ENCODE peak calls at places on chromosome 7, in four cellular contexts. E, W, G and V are unnamed samples.

GRCh38 chr7:50397320-50397970 is 52.7 kb downstream of the FIGNL1 start:
- DNase-seq in E (no peak), W (no peak), G (no peak), V (no peak)

GRCh38 chr7:22231141-22231540 is 125.8 kb downstream of the RAPGEF5 start:
- DNase-seq in E (no peak), W (no peak), G (no peak), V (no peak)

GRCh38 chr7:81685263-81685868 is 84.5 kb downstream of the HGF start:
- DNase-seq in E (no peak), W (no peak), G (no peak), V (peak; percentile 57)

GRCh38 chr7:88002617-88003016 is 68.6 kb downstream of the ADAM22 start:
- DNase-seq in E (no peak), W (no peak), G (no peak), V (no peak)

GRCh38 chr7:47713595-47713994 is 131.7 kb upstream of the TNS3 start:
- DNase-seq in E (no peak), W (no peak), G (no peak), V (no peak)

GRCh38 chr7:88835147-88835728 is 39.7 kb upstream of the TEX47 start:
- DNase-seq in E (peak; percentile 27), W (peak; percentile 37), G (peak; percentile 22), V (no peak)

GRCh38 chr7:64626083-64626469 is 39.9 kb upstream of the ZNF107 start:
- DNase-seq in E (no peak), W (no peak), G (no peak), V (no peak)

GRCh38 chr7:2913760-2914387 is 69.8 kb upstream of the GNA12 start:
- DNase-seq in E (no peak), W (no peak), G (no peak), V (no peak)

GRCh38 chr7:46908770-46909169 is 673.1 kb downstream of the TNS3 start:
- DNase-seq in E (no peak), W (no peak), G (no peak), V (peak; percentile 78)

GRCh38 chr7:129085148-129085547 is 30.2 kb upstream of the TNPO3 start:
- DNase-seq in E (no peak), W (no peak), G (no peak), V (no peak)

GRCh38 chr7:2936891-2937580 is 92.9 kb upstream of the GNA12 start:
- DNase-seq in E (no peak), W (no peak), G (no peak), V (no peak)

GRCh38 chr7:128827248-128827958 is 2.8 kb upstream of the FLNC start:
- DNase-seq in E (no peak), W (no peak), G (peak; percentile 67), V (peak; percentile 83)

GRCh38 chr7:159028456-159029401 is 115.9 kb downstream of the VIPR2 start:
- DNase-seq in E (no peak), W (no peak), G (no peak), V (no peak)

GRCh38 chr7:130998993-130999602 is 265.1 kb upstream of the KLF14 start:
- DNase-seq in E (peak; percentile 35), W (no peak), G (no peak), V (peak; percentile 64)

GRCh38 chr7:55016746-55017090 is 2.1 kb upstream of the EGFR start:
- DNase-seq in E (no peak), W (no peak), G (no peak), V (no peak)

GRCh38 chr7:23811540-23811939 is 101.5 kb downstream of the STK31 start:
- DNase-seq in E (peak; percentile 10), W (peak; percentile 17), G (peak; percentile 18), V (no peak)

GRCh38 chr7:26292768-26293560 is 1.3 kb downstream of the SNX10 start:
- DNase-seq in E (peak; percentile 42), W (no peak), G (no peak), V (no peak)

GRCh38 chr7:128777156-128778123 is 1.8 kb upstream of the OPN1SW start:
- DNase-seq in E (peak; percentile 45), W (no peak), G (no peak), V (peak; percentile 22)

GRCh38 chr7:111510584-111511378 is 51.5 kb downstream of the IMMP2L start:
- DNase-seq in E (no peak), W (no peak), G (no peak), V (no peak)

GRCh38 chr7:111508387-111508786 is 53.9 kb downstream of the IMMP2L start:
- DNase-seq in E (no peak), W (no peak), G (no peak), V (no peak)

GRCh38 chr7:111511845-111512244 is 50.4 kb downstream of the IMMP2L start:
- DNase-seq in E (no peak), W (no peak), G (no peak), V (peak; percentile 7)

GRCh38 chr7:111510062-111510461 is 52.2 kb downstream of the IMMP2L start:
- DNase-seq in E (no peak), W (no peak), G (no peak), V (no peak)

DNA sequence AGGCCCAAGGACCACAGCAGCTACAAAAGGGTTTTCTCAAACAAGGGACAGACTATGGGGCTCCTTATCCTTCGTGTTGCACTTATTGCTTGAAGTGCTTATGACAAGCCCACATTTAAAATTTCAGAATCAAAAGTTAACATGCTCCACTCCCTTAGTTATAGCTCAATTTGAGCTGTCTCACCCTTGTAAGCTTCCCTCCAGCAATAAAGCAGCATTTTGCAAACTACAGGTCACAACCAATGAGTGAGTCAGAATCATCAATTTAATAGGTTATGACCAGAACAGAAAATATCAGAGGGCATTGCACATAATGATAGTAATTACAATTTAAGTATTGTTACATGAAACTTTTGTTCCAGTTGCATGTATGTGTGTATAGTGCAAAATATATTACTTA is 53.0 kb downstream of the IMMP2L start:
- DNase-seq in E (no peak), W (no peak), G (no peak), V (no peak)
- H3K4me2 ChIP-seq in E (no peak overlapping the region), W (peak overlapping the region; percentile 13), G (no peak overlapping the region), V (no peak overlapping the region)

GRCh38 chr7:20442951-20443350 is 112.3 kb downstream of the ITGB8 start:
- DNase-seq in E (no peak), W (no peak), G (no peak), V (no peak)
- TF ChIP-seq MAFK in E (no peak), W (no peak), G (no peak), V (no peak)

GRCh38 chr7:153432056-153432455 is 620.1 kb upstream of the DPP6 start:
- DNase-seq in E (no peak), W (peak; percentile 6), G (no peak), V (no peak)

GRCh38 chr7:153433223-153433622 is 619.0 kb upstream of the DPP6 start:
- DNase-seq in E (no peak), W (no peak), G (no peak), V (no peak)

GRCh38 chr7:153430931-153431330 is 621.3 kb upstream of the DPP6 start:
- DNase-seq in E (no peak), W (no peak), G (no peak), V (no peak)
- TF ChIP-seq MAZ in E (no peak), W (no peak), G (no peak), V (no peak)

GRCh38 chr7:5452937-5453540 is 29.4 kb upstream of the TNRC18 start:
- DNase-seq in E (no peak), W (peak; percentile 66), G (peak; percentile 88), V (peak; percentile 84)

GRCh38 chr7:5450549-5451327 is 27.1 kb upstream of the TNRC18 start:
- DNase-seq in E (peak; percentile 53), W (peak; percentile 41), G (peak; percentile 65), V (peak; percentile 34)

GRCh38 chr7:5453566-5454075 is 30.0 kb upstream of the TNRC18 start:
- DNase-seq in E (no peak), W (no peak), G (no peak), V (no peak)

GRCh38 chr7:5452470-5452899 is 28.9 kb upstream of the TNRC18 start:
- DNase-seq in E (no peak), W (no peak), G (peak; percentile 90), V (no peak)

GRCh38 chr7:5451391-5451790 is 27.8 kb upstream of the TNRC18 start:
- DNase-seq in E (no peak), W (no peak), G (no peak), V (no peak)
- H3K4me2 ChIP-seq in E (no peak overlapping the region), W (no peak overlapping the region), G (no peak overlapping the region), V (no peak overlapping the region)

GRCh38 chr7:66933469-66933868 is 12.4 kb downstream of the TMEM248 start:
- DNase-seq in E (no peak), W (no peak), G (no peak), V (no peak)
- TF ChIP-seq MAFK in E (no peak), W (no peak), G (no peak), V (no peak)